ENCODE peak calls at places on chromosomes 2 and 18, in eight cellular contexts. B is CD8-positive, alpha-beta memory T cell; H is astrocyte; D is GM23248; G is endodermal cell; T is Panc1; Q is aorta; Y is right cardiac atrium. N is an unnamed sample.
A peak's percentile ranks its signal among the peaks of the same experiment; 100 is the strongest.

GRCh38 chr18:58699551-58699950 is 28.3 kb downstream of the MALT1 start:
- DNase-seq in B (no peak), H (no peak), D (peak; percentile 28), G (no peak), T (no peak), Q (no peak), Y (no peak), N (no peak)

GRCh38 chr2:220499281-220499680 is 871.9 kb downstream of the SLC4A3 start:
- DNase-seq in B (no peak), H (peak; percentile 73), D (peak; percentile 81), G (peak; percentile 52), T (no peak), Q (no peak), Y (peak; percentile 44), N (peak; percentile 43)

GRCh38 chr18:61724532-61724931 is 168.3 kb downstream of the RNF152 start:
- DNase-seq in B (no peak), H (no peak), D (no peak), G (no peak), T (no peak), Q (no peak), Y (no peak), N (no peak)

GRCh38 chr2:203083328-203083727 is 68.7 kb downstream of the NBEAL1 start:
- DNase-seq in B (no peak), H (no peak), D (no peak), G (no peak), T (no peak), Q (no peak), Y (no peak), N (no peak)

GRCh38 chr2:27920148-27920885 is 29.8 kb downstream of the BABAM2 start:
- DNase-seq in B (no peak), H (peak; percentile 68), D (no peak), G (no peak), T (peak; percentile 45), Q (no peak), Y (no peak), N (no peak)

GRCh38 chr2:234399451-234400246 is 97.2 kb downstream of the ARL4C start:
- DNase-seq in B (no peak), H (peak; percentile 95), D (peak; percentile 25), G (no peak), T (no peak), Q (no peak), Y (no peak), N (no peak)

GRCh38 chr2:225994748-225995405 is 595.4 kb downstream of the NYAP2 start:
- DNase-seq in B (no peak), H (peak; percentile 29), D (peak; percentile 41), G (no peak), T (no peak), Q (no peak), Y (no peak), N (no peak)

GRCh38 chr2:27811768-27812167 is 40.2 kb downstream of the MRPL33 start:
- DNase-seq in B (no peak), H (no peak), D (no peak), G (no peak), T (no peak), Q (no peak), Y (no peak), N (no peak)

GRCh38 chr18:77316013-77316412 is 66.4 kb downstream of the GALR1 start:
- DNase-seq in B (no peak), H (no peak), D (no peak), G (no peak), T (no peak), Q (no peak), Y (no peak), N (no peak)

GRCh38 chr2:9380702-9381628 is 42.4 kb downstream of the ITGB1BP1 start:
- DNase-seq in B (no peak), H (peak; percentile 88), D (peak; percentile 95), G (peak; percentile 43), T (peak; percentile 84), Q (no peak), Y (peak; percentile 80), N (peak; percentile 70)

GRCh38 chr2:15769676-15770075 is 170.7 kb upstream of the MYCN start:
- DNase-seq in B (no peak), H (no peak), D (no peak), G (no peak), T (no peak), Q (no peak), Y (no peak), N (no peak)

GRCh38 chr2:63587814-63588384 is 378 bp downstream of the WDPCP start:
- DNase-seq in B (no peak), H (no peak), D (peak; percentile 47), G (no peak), T (no peak), Q (no peak), Y (no peak), N (no peak)
- H3K9me3 ChIP-seq in B (no peaks in the 10 kb centered on the region), H (no peaks in the 10 kb centered on the region), D (no peaks in the 10 kb centered on the region), G (no peaks in the 10 kb centered on the region), T (no peaks in the 10 kb centered on the region), Q (no peaks in the 10 kb centered on the region), Y (no peaks in the 10 kb centered on the region), N (no peaks in the 10 kb centered on the region)

GRCh38 chr2:95143838-95144237 is 15.8 kb downstream of the ZNF514 start:
- DNase-seq in B (no peak), H (no peak), D (no peak), G (no peak), T (no peak), Q (no peak), Y (no peak), N (no peak)

GRCh38 chr2:95149397-95149984 is 10.2 kb downstream of the ZNF514 start:
- DNase-seq in B (no peak), H (no peak), D (peak; percentile 19), G (no peak), T (no peak), Q (no peak), Y (no peak), N (no peak)
- H3K9me3 ChIP-seq in B (peaks cover 62% of the 10 kb centered on the region), H (peaks cover 71% of the 10 kb centered on the region), D (peaks cover 23% of the 10 kb centered on the region), G (peaks cover 100% of the 10 kb centered on the region), T (peaks cover 92% of the 10 kb centered on the region), Q (peaks cover 46% of the 10 kb centered on the region), Y (peaks cover 24% of the 10 kb centered on the region), N (peaks cover 100% of the 10 kb centered on the region)

GRCh38 chr2:158239271-158239670 is 137.6 kb downstream of the UPP2 start:
- DNase-seq in B (no peak), H (no peak), D (no peak), G (no peak), T (no peak), Q (no peak), Y (no peak), N (no peak)

GRCh38 chr2:158243392-158243791 is 141.7 kb downstream of the UPP2 start:
- DNase-seq in B (no peak), H (no peak), D (no peak), G (no peak), T (no peak), Q (no peak), Y (no peak), N (no peak)
- H3K9me3 ChIP-seq in B (no peaks in the 10 kb centered on the region), H (no peaks in the 10 kb centered on the region), D (no peaks in the 10 kb centered on the region), G (no peaks in the 10 kb centered on the region), T (no peaks in the 10 kb centered on the region), Q (no peaks in the 10 kb centered on the region), Y (no peaks in the 10 kb centered on the region), N (no peaks in the 10 kb centered on the region)

GRCh38 chr18:68817584-68817983 is 19.7 kb downstream of the CCDC102B start:
- DNase-seq in B (no peak), H (peak; percentile 71), D (peak; percentile 68), G (no peak), T (no peak), Q (no peak), Y (no peak), N (no peak)
- H3K9me3 ChIP-seq in B (no peaks in the 10 kb centered on the region), H (no peaks in the 10 kb centered on the region), D (no peaks in the 10 kb centered on the region), G (no peaks in the 10 kb centered on the region), T (no peaks in the 10 kb centered on the region), Q (no peaks in the 10 kb centered on the region), Y (no peaks in the 10 kb centered on the region), N (no peaks in the 10 kb centered on the region)

GRCh38 chr2:95215018-95215612 is 7.8 kb downstream of the ZNF892 start:
- DNase-seq in B (no peak), H (no peak), D (peak; percentile 13), G (no peak), T (no peak), Q (no peak), Y (no peak), N (no peak)
- H3K9me3 ChIP-seq in B (peaks cover 74% of the 10 kb centered on the region), H (peaks cover 74% of the 10 kb centered on the region), D (peaks cover 20% of the 10 kb centered on the region), G (peaks cover 99% of the 10 kb centered on the region), T (peaks cover 85% of the 10 kb centered on the region), Q (peaks cover 35% of the 10 kb centered on the region), Y (peaks cover 28% of the 10 kb centered on the region), N (peaks cover 100% of the 10 kb centered on the region)

N was measured in heart left ventricle.